ENCODE peak calls at places on chromosome 19, in ten cellular contexts. One of them, this sample, is unnamed.
A peak's percentile ranks its signal among the peaks of the same experiment; 100 is the strongest.

GRCh38 chr19:13091400-13092161 is 11.1 kb downstream of the LYL1 start:
- DNase-seq in Peyer's patch: no peak
- DNase-seq in activated CD4-positive, CD25-positive, alpha-beta regulatory T cell treated with anti-CD3 and anti-CD28 coated beads, Interleukin-2, amount 50 U/mL, for 16 hours: no peak
- DNase-seq in BJ: peak; percentile 74
- DNase-seq in stimulated activated CD8-positive, alpha-beta memory T cell treated with anti-CD3 and anti-CD28 coated beads, Interleukin-12 subunit alpha, Interleukin-12 subunit beta, amount 100 ng/mL, for 4 hours: no peak
- DNase-seq in NCI-H510A: no peak
- DNase-seq in lung microvascular endothelial cell: no peak
- DNase-seq in AG08396: peak; percentile 75
- DNase-seq in WTC11: peak; percentile 55
- DNase-seq in fibroblast of gingiva: peak; percentile 54
- DNase-seq in this sample: no peak

GRCh38 chr19:39840492-39840891 is 5.7 kb downstream of the FBL start:
- DNase-seq in AG08396: no peak
- DNase-seq in NCI-H510A: no peak
- DNase-seq in stimulated activated CD8-positive, alpha-beta memory T cell treated with anti-CD3 and anti-CD28 coated beads, Interleukin-12 subunit alpha, Interleukin-12 subunit beta, amount 100 ng/mL, for 4 hours: no peak
- DNase-seq in Peyer's patch: no peak
- DNase-seq in BJ: no peak
- DNase-seq in fibroblast of gingiva: no peak
- DNase-seq in WTC11: no peak
- DNase-seq in lung microvascular endothelial cell: no peak
- DNase-seq in activated CD4-positive, CD25-positive, alpha-beta regulatory T cell treated with anti-CD3 and anti-CD28 coated beads, Interleukin-2, amount 50 U/mL, for 16 hours: no peak
- DNase-seq in this sample: no peak

GRCh38 chr19:35793381-35794165 is 18.2 kb downstream of the ARHGAP33 start:
- DNase-seq in stimulated activated CD8-positive, alpha-beta memory T cell treated with anti-CD3 and anti-CD28 coated beads, Interleukin-12 subunit alpha, Interleukin-12 subunit beta, amount 100 ng/mL, for 4 hours: no peak
- DNase-seq in NCI-H510A: no peak
- DNase-seq in Peyer's patch: no peak
- DNase-seq in lung microvascular endothelial cell: no peak
- DNase-seq in AG08396: peak; percentile 58
- DNase-seq in BJ: no peak
- DNase-seq in activated CD4-positive, CD25-positive, alpha-beta regulatory T cell treated with anti-CD3 and anti-CD28 coated beads, Interleukin-2, amount 50 U/mL, for 16 hours: no peak
- DNase-seq in fibroblast of gingiva: peak; percentile 18
- DNase-seq in WTC11: no peak
- DNase-seq in this sample: no peak

GRCh38 chr19:50460161-50460765 is 16.0 kb upstream of the EMC10 start:
- DNase-seq in fibroblast of gingiva: no peak
- DNase-seq in BJ: no peak
- DNase-seq in activated CD4-positive, CD25-positive, alpha-beta regulatory T cell treated with anti-CD3 and anti-CD28 coated beads, Interleukin-2, amount 50 U/mL, for 16 hours: no peak
- DNase-seq in AG08396: peak; percentile 73
- DNase-seq in lung microvascular endothelial cell: peak; percentile 30
- DNase-seq in Peyer's patch: peak; percentile 28
- DNase-seq in WTC11: no peak
- DNase-seq in stimulated activated CD8-positive, alpha-beta memory T cell treated with anti-CD3 and anti-CD28 coated beads, Interleukin-12 subunit alpha, Interleukin-12 subunit beta, amount 100 ng/mL, for 4 hours: no peak
- DNase-seq in NCI-H510A: no peak
- DNase-seq in this sample: no peak

GRCh38 chr19:34351382-34351802 is 13.6 kb upstream of the GPI start:
- DNase-seq in fibroblast of gingiva: no peak
- DNase-seq in NCI-H510A: no peak
- DNase-seq in activated CD4-positive, CD25-positive, alpha-beta regulatory T cell treated with anti-CD3 and anti-CD28 coated beads, Interleukin-2, amount 50 U/mL, for 16 hours: no peak
- DNase-seq in WTC11: no peak
- DNase-seq in BJ: no peak
- DNase-seq in lung microvascular endothelial cell: no peak
- DNase-seq in Peyer's patch: no peak
- DNase-seq in stimulated activated CD8-positive, alpha-beta memory T cell treated with anti-CD3 and anti-CD28 coated beads, Interleukin-12 subunit alpha, Interleukin-12 subunit beta, amount 100 ng/mL, for 4 hours: no peak
- DNase-seq in AG08396: no peak
- DNase-seq in this sample: no peak

GRCh38 chr19:14505488-14506239 is 9.7 kb upstream of the GIPC1 start:
- DNase-seq in BJ: peak; percentile 64
- DNase-seq in stimulated activated CD8-positive, alpha-beta memory T cell treated with anti-CD3 and anti-CD28 coated beads, Interleukin-12 subunit alpha, Interleukin-12 subunit beta, amount 100 ng/mL, for 4 hours: peak; percentile 39
- DNase-seq in activated CD4-positive, CD25-positive, alpha-beta regulatory T cell treated with anti-CD3 and anti-CD28 coated beads, Interleukin-2, amount 50 U/mL, for 16 hours: peak; percentile 50
- DNase-seq in NCI-H510A: no peak
- DNase-seq in WTC11: peak; percentile 91
- DNase-seq in fibroblast of gingiva: peak; percentile 45
- DNase-seq in Peyer's patch: peak; percentile 45
- DNase-seq in lung microvascular endothelial cell: peak; percentile 59
- DNase-seq in AG08396: no peak
- DNase-seq in this sample: peak; percentile 71

GRCh38 chr19:42528354-42529247 is at the start of gene CEACAM1:
- DNase-seq in Peyer's patch: peak; percentile 81
- DNase-seq in stimulated activated CD8-positive, alpha-beta memory T cell treated with anti-CD3 and anti-CD28 coated beads, Interleukin-12 subunit alpha, Interleukin-12 subunit beta, amount 100 ng/mL, for 4 hours: no peak
- DNase-seq in AG08396: peak; percentile 3
- DNase-seq in NCI-H510A: no peak
- DNase-seq in fibroblast of gingiva: no peak
- DNase-seq in activated CD4-positive, CD25-positive, alpha-beta regulatory T cell treated with anti-CD3 and anti-CD28 coated beads, Interleukin-2, amount 50 U/mL, for 16 hours: no peak
- DNase-seq in WTC11: no peak
- DNase-seq in BJ: no peak
- DNase-seq in lung microvascular endothelial cell: peak; percentile 92
- DNase-seq in this sample: no peak

GRCh38 chr19:15575406-15575805 is 39.6 kb upstream of the CYP4F8 start:
- DNase-seq in NCI-H510A: no peak
- DNase-seq in BJ: no peak
- DNase-seq in fibroblast of gingiva: no peak
- DNase-seq in lung microvascular endothelial cell: no peak
- DNase-seq in Peyer's patch: no peak
- DNase-seq in AG08396: no peak
- DNase-seq in stimulated activated CD8-positive, alpha-beta memory T cell treated with anti-CD3 and anti-CD28 coated beads, Interleukin-12 subunit alpha, Interleukin-12 subunit beta, amount 100 ng/mL, for 4 hours: no peak
- DNase-seq in WTC11: no peak
- DNase-seq in activated CD4-positive, CD25-positive, alpha-beta regulatory T cell treated with anti-CD3 and anti-CD28 coated beads, Interleukin-2, amount 50 U/mL, for 16 hours: no peak
- DNase-seq in this sample: no peak

GRCh38 chr19:17841810-17842662 is 5.7 kb downstream of the JAK3 start:
- DNase-seq in lung microvascular endothelial cell: peak; percentile 84
- DNase-seq in Peyer's patch: peak; percentile 27
- DNase-seq in activated CD4-positive, CD25-positive, alpha-beta regulatory T cell treated with anti-CD3 and anti-CD28 coated beads, Interleukin-2, amount 50 U/mL, for 16 hours: no peak
- DNase-seq in AG08396: peak; percentile 95
- DNase-seq in stimulated activated CD8-positive, alpha-beta memory T cell treated with anti-CD3 and anti-CD28 coated beads, Interleukin-12 subunit alpha, Interleukin-12 subunit beta, amount 100 ng/mL, for 4 hours: no peak
- DNase-seq in BJ: no peak
- DNase-seq in WTC11: peak; percentile 99
- DNase-seq in NCI-H510A: no peak
- DNase-seq in fibroblast of gingiva: peak; percentile 84
- DNase-seq in this sample: peak; percentile 48

GRCh38 chr19:45090598-45090997 is 2.4 kb upstream of the PPP1R37 start:
- DNase-seq in AG08396: no peak
- DNase-seq in lung microvascular endothelial cell: no peak
- DNase-seq in stimulated activated CD8-positive, alpha-beta memory T cell treated with anti-CD3 and anti-CD28 coated beads, Interleukin-12 subunit alpha, Interleukin-12 subunit beta, amount 100 ng/mL, for 4 hours: no peak
- DNase-seq in fibroblast of gingiva: no peak
- DNase-seq in BJ: no peak
- DNase-seq in activated CD4-positive, CD25-positive, alpha-beta regulatory T cell treated with anti-CD3 and anti-CD28 coated beads, Interleukin-2, amount 50 U/mL, for 16 hours: no peak
- DNase-seq in Peyer's patch: no peak
- DNase-seq in WTC11: no peak
- DNase-seq in NCI-H510A: no peak
- DNase-seq in this sample: no peak

GRCh38 chr19:35344511-35345031 is 3.1 kb upstream of the FFAR1 start:
- DNase-seq in stimulated activated CD8-positive, alpha-beta memory T cell treated with anti-CD3 and anti-CD28 coated beads, Interleukin-12 subunit alpha, Interleukin-12 subunit beta, amount 100 ng/mL, for 4 hours: no peak
- DNase-seq in WTC11: no peak
- DNase-seq in lung microvascular endothelial cell: no peak
- DNase-seq in NCI-H510A: no peak
- DNase-seq in activated CD4-positive, CD25-positive, alpha-beta regulatory T cell treated with anti-CD3 and anti-CD28 coated beads, Interleukin-2, amount 50 U/mL, for 16 hours: no peak
- DNase-seq in BJ: no peak
- DNase-seq in Peyer's patch: peak; percentile 9
- DNase-seq in fibroblast of gingiva: no peak
- DNase-seq in AG08396: no peak
- DNase-seq in this sample: no peak

GRCh38 chr19:3187662-3188511 is 2.2 kb downstream of the NCLN start:
- DNase-seq in AG08396: no peak
- DNase-seq in WTC11: no peak
- DNase-seq in lung microvascular endothelial cell: no peak
- DNase-seq in stimulated activated CD8-positive, alpha-beta memory T cell treated with anti-CD3 and anti-CD28 coated beads, Interleukin-12 subunit alpha, Interleukin-12 subunit beta, amount 100 ng/mL, for 4 hours: no peak
- DNase-seq in fibroblast of gingiva: no peak
- DNase-seq in BJ: no peak
- DNase-seq in NCI-H510A: no peak
- DNase-seq in activated CD4-positive, CD25-positive, alpha-beta regulatory T cell treated with anti-CD3 and anti-CD28 coated beads, Interleukin-2, amount 50 U/mL, for 16 hours: no peak
- DNase-seq in Peyer's patch: no peak
- DNase-seq in this sample: no peak

GRCh38 chr19:36008336-36008978 is at the start of gene SYNE4:
- DNase-seq in stimulated activated CD8-positive, alpha-beta memory T cell treated with anti-CD3 and anti-CD28 coated beads, Interleukin-12 subunit alpha, Interleukin-12 subunit beta, amount 100 ng/mL, for 4 hours: no peak
- DNase-seq in AG08396: no peak
- DNase-seq in activated CD4-positive, CD25-positive, alpha-beta regulatory T cell treated with anti-CD3 and anti-CD28 coated beads, Interleukin-2, amount 50 U/mL, for 16 hours: no peak
- DNase-seq in BJ: no peak
- DNase-seq in lung microvascular endothelial cell: no peak
- DNase-seq in WTC11: peak; percentile 80
- DNase-seq in NCI-H510A: peak; percentile 72
- DNase-seq in fibroblast of gingiva: no peak
- DNase-seq in Peyer's patch: no peak
- DNase-seq in this sample: no peak

GRCh38 chr19:11142528-11143171 is 12.9 kb downstream of the SPC24 start:
- DNase-seq in BJ: peak; percentile 67
- DNase-seq in WTC11: peak; percentile 40
- DNase-seq in stimulated activated CD8-positive, alpha-beta memory T cell treated with anti-CD3 and anti-CD28 coated beads, Interleukin-12 subunit alpha, Interleukin-12 subunit beta, amount 100 ng/mL, for 4 hours: no peak
- DNase-seq in NCI-H510A: no peak
- DNase-seq in activated CD4-positive, CD25-positive, alpha-beta regulatory T cell treated with anti-CD3 and anti-CD28 coated beads, Interleukin-2, amount 50 U/mL, for 16 hours: no peak
- DNase-seq in fibroblast of gingiva: peak; percentile 92
- DNase-seq in lung microvascular endothelial cell: peak; percentile 97
- DNase-seq in AG08396: peak; percentile 93
- DNase-seq in Peyer's patch: peak; percentile 41
- DNase-seq in this sample: no peak

GRCh38 chr19:29121684-29122083 is 91.3 kb downstream of the UQCRFS1 start:
- DNase-seq in NCI-H510A: no peak
- DNase-seq in lung microvascular endothelial cell: no peak
- DNase-seq in AG08396: peak; percentile 51
- DNase-seq in Peyer's patch: no peak
- DNase-seq in fibroblast of gingiva: no peak
- DNase-seq in activated CD4-positive, CD25-positive, alpha-beta regulatory T cell treated with anti-CD3 and anti-CD28 coated beads, Interleukin-2, amount 50 U/mL, for 16 hours: no peak
- DNase-seq in BJ: no peak
- DNase-seq in WTC11: peak; percentile 70
- DNase-seq in stimulated activated CD8-positive, alpha-beta memory T cell treated with anti-CD3 and anti-CD28 coated beads, Interleukin-12 subunit alpha, Interleukin-12 subunit beta, amount 100 ng/mL, for 4 hours: no peak
- DNase-seq in this sample: no peak

This sample was measured in naive thymus-derived CD8-positive, alpha-beta T cell.